ENCODE peak calls at places on chromosome 19, in six cellular contexts. W is cardiac muscle cell, P is thoracic aorta, I is H1, Z is heart right ventricle, K is PC-9. F is an unnamed sample. For H3K4me1, the result is how much of the 10 kb centered on the place peaks cover.

GRCh38 chr19:19146000-19146608 is 7.8 kb upstream of the TMEM161A start:
- DNase-seq in Z (peak), I (peak), K (peak), P (no peak), W (peak), F (peak)

GRCh38 chr19:16200038-16200775 is 2.5 kb downstream of the AP1M1 start:
- DNase-seq in P (no peak), I (no peak), Z (no peak), K (no peak), W (peak), F (no peak)

GRCh38 chr19:55244004-55244680 is 14.7 kb downstream of the PPP6R1 start:
- DNase-seq in K (no peak), W (no peak), I (no peak), P (no peak), Z (no peak), F (no peak)

GRCh38 chr19:8446055-8446709 is 1.4 kb downstream of the HNRNPM start:
- DNase-seq in Z (no peak), I (no peak), K (no peak), P (no peak), W (no peak), F (no peak)

GRCh38 chr19:57267294-57267693 is 13.0 kb upstream of the ZNF460 start:
- DNase-seq in W (no peak), Z (no peak), I (no peak), P (no peak), K (no peak), F (no peak)

GRCh38 chr19:6802336-6803035 is 30.0 kb downstream of the VAV1 start:
- DNase-seq in I (no peak), W (peak), K (peak), Z (peak), P (no peak), F (peak)

GRCh38 chr19:38115264-38115802 is 108.7 kb downstream of the DPF1 start:
- DNase-seq in K (no peak), W (no peak), P (no peak), Z (no peak), I (no peak), F (no peak)

GRCh38 chr19:48596679-48597465 is 9.7 kb upstream of the SPACA4 start:
- DNase-seq in P (no peak), W (no peak), K (no peak), I (no peak), Z (no peak), F (no peak)

GRCh38 chr19:46950526-46951235 is 69.0 kb upstream of the NPAS1 start:
- DNase-seq in Z (no peak), P (no peak), W (no peak), I (no peak), K (no peak), F (no peak)

GRCh38 chr19:48405850-48406249 is 12.4 kb downstream of the GRIN2D start:
- DNase-seq in W (no peak), K (peak), I (no peak), Z (no peak), P (no peak), F (no peak)

GRCh38 chr19:32563761-32564160 is 17.2 kb upstream of the PDCD5 start:
- DNase-seq in Z (no peak), W (no peak), K (no peak), P (no peak), I (no peak), F (no peak)

GRCh38 chr19:47315125-47315821 is 5.6 kb downstream of the C5AR1 start:
- DNase-seq in W (peak), I (no peak), P (peak), Z (no peak), K (peak), F (peak)

GRCh38 chr19:3457531-3458228 is 22.6 kb downstream of the SMIM24 start:
- DNase-seq in I (no peak), W (peak), K (no peak), Z (no peak), P (no peak), F (no peak)

GRCh38 chr19:32387701-32388392 is 17.7 kb upstream of the DPY19L3 start:
- DNase-seq in K (no peak), W (peak), P (no peak), Z (no peak), I (no peak), F (peak)

GRCh38 chr19:58406818-58407657 is 1.4 kb upstream of the ZNF584 start:
- DNase-seq in Z (no peak), W (no peak), P (no peak), I (no peak), K (no peak), F (no peak)
- TF ChIP-seq CTCF in Z (peak), W (peak), P (no peak), I (no peak), K (peak), F (no peak)

GRCh38 chr19:44738603-44739585 is 9.6 kb upstream of the BCL3 start:
- DNase-seq in I (no peak), K (peak), Z (no peak), W (no peak), P (no peak), F (no peak)

GRCh38 chr19:44735011-44735410 is 13.5 kb upstream of the BCL3 start:
- DNase-seq in Z (no peak), P (no peak), W (no peak), K (peak), I (no peak), F (no peak)

GRCh38 chr19:44738161-44738535 is 10.4 kb upstream of the BCL3 start:
- DNase-seq in K (no peak), Z (no peak), W (no peak), P (no peak), I (no peak), F (no peak)

GRCh38 chr19:44740351-44740824 is 8.1 kb upstream of the BCL3 start:
- DNase-seq in Z (no peak), K (no peak), W (no peak), P (no peak), I (no peak), F (no peak)

DNA sequence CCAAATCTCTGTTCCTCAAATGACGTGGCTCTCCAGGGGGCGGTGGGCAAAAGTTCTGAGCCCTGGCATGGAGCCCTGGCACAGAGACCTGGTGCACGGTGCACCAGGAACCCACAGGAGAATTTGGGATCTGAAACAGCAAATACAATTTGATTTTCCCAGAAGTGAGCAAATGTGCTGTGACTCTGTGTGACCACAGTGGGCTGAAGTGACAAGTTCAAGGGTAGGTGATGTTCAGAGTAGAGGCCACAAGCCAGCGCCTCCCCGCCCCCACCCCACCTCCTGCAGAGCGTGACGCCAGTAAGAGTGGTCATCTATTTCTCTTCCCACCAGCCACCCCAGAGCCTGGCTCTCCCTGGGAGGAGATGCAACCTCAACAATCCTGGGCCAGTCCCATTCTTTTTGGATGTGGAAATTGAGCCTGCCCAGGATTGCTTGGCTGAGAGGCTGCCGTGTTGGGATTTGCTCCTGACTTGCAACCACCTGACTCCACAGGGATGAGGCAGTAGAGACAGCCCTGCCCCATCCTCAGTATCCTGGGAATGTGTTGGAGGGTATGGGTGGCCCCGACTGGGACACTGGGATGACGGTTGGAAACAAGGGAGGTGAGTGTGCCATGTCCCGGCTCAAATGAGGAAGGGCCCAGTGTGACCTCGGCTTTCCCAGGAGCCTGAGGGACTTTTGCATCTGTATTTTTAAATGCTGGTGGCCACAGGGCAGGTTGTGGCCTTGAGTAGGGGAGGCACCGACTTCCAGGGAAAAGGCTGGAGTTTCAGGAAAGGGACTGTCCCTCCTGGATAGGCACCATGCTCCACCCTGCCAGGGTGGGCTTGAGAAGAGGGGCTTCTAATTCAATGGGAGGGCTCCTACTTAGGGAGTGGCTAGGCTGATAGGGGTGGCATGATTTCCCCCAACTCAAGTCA is 11.0 kb upstream of the BCL3 start:
- DNase-seq in P (no peak), K (no peak), I (no peak), W (peak), Z (no peak), F (no peak)
- H3K4me1 ChIP-seq in P (under half), K (half or more), I (under half), W (under half), Z (under half), F (under half)

GRCh38 chr19:30148803-30149202 is 206.8 kb downstream of the URI1 start:
- DNase-seq in I (no peak), W (no peak), K (no peak), Z (no peak), P (no peak), F (no peak)
- TF ChIP-seq CTCF in I (no peak), W (no peak), K (no peak), Z (no peak), P (no peak), F (no peak)

DNA sequence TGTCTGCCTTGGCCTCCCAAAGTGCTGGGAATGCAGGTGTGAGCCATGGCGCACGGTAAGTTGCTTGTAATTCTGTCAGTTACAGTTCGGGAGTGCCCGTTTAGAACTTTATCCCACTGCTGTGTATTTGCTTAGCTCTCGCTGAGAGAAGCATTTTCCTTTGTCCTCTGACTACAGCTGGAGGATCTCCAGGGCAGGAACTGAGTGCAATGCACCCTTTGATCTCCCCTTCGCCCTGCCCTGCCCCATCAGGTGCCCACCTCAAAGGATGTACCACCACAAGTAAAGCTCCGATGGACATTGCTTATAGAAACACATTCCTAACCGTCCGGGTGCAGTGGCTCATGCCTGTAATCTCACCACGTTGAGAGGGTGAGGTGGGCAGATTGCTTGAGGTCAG is 6.5 kb downstream of the BRME1 start:
- DNase-seq in K (no peak), P (no peak), I (no peak), Z (no peak), W (no peak), F (no peak)
- H3K4me1 ChIP-seq in K (under half), P (under half), I (under half), Z (under half), W (under half), F (under half)

DNA sequence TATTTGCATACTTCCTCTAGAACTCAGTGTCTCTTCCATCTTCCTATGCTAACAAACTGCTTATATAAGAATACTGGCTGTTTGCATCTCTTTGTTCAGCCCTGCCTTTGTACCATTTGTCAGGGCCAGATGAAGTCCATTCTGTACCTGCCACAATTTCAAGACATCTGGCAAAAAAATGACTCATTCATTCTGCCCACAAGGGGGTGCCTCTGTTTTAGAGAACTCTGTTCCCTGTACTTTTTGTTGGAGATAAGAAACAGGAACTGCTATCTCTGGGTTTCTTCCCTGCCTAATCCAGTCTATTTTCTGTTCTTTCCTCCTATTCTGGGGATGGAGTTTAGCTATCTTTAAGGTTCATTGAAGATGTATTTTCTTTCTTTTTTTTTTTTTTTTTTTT is 23.0 kb downstream of the ZNF568 start:
- DNase-seq in W (peak), P (no peak), Z (no peak), I (no peak), K (no peak), F (no peak)
- TF ChIP-seq CTCF in W (peak), P (no peak), Z (no peak), I (no peak), K (no peak), F (no peak)

DNA sequence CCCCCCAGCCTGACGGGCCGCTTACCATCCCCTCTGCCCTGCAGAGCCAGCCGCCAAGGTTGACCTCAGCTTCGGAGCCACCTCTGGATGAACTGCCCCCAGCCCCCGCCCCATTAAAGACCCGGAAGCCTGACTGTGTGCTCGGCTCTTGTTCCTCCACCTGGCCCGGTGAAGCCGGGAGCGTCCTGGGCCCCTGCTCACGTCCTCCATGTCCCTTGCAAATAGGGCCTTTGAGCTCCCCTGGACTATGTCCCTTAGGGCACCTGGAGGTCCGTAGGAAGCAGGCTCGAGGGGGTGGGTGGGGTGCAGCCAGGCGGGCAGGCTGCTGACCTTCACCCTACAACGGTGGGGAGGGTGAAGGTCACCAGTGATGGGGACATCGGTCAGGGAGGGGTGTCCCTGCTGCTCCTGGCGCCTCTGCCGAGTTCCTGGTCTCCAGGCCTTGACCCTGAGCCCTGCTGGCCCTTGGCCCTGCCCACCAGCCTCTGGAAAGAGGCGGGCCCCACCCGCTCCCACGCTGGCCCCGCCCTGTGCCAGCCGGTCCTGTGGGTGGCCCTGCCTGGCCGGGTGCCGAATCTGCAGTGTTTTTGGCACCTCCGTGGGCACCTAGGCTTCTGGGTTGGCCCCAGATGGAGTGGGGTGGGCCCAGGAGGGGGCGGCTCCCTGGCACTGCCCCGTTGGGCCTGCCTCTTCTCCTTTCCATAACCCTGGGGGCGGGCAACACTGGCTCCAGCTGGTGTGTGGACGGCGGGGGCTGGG is 3.3 kb downstream of the ATP5F1D start:
- DNase-seq in P (no peak), W (no peak), I (no peak), K (no peak), Z (peak), F (peak)
- H3K4me1 ChIP-seq in P (under half), W (under half), I (under half), K (under half), Z (half or more), F (under half)